ENCODE peak calls at places on chromosomes 5 and 9, in four cellular contexts. One of them, this sample, is unnamed.
A peak's percentile ranks its signal among the peaks of the same experiment; 100 is the strongest.

GRCh38 chr9:133803028-133803585 is 65.0 kb upstream of the SARDH start:
- DNase-seq in HepG2: no peak
- DNase-seq in transverse colon: no peak
- DNase-seq in HCT116: no peak
- DNase-seq in this sample: no peak

GRCh38 chr5:82865625-82866024 is 211.6 kb downstream of the TMEM167A start:
- DNase-seq in transverse colon: no peak
- DNase-seq in HepG2: no peak
- DNase-seq in HCT116: no peak
- DNase-seq in this sample: no peak

GRCh38 chr5:158233735-158234322 is 374.9 kb upstream of the CLINT1 start:
- DNase-seq in HepG2: no peak
- DNase-seq in HCT116: no peak
- DNase-seq in transverse colon: no peak
- DNase-seq in this sample: peak; percentile 8

GRCh38 chr5:11048760-11049159 is 287.7 kb upstream of the DAP start:
- DNase-seq in HepG2: no peak
- DNase-seq in transverse colon: no peak
- DNase-seq in HCT116: no peak
- DNase-seq in this sample: no peak

GRCh38 chr9:20242767-20243166 is 379.5 kb downstream of the MLLT3 start:
- DNase-seq in HCT116: no peak
- DNase-seq in HepG2: no peak
- DNase-seq in transverse colon: no peak
- DNase-seq in this sample: no peak

GRCh38 chr5:177537389-177538361 is 16.7 kb downstream of the FAM193B start:
- DNase-seq in HepG2: no peak
- DNase-seq in transverse colon: peak; percentile 40
- DNase-seq in HCT116: no peak
- DNase-seq in this sample: no peak

GRCh38 chr9:99222416-99223280 is 566 bp downstream of the SEC61B start:
- DNase-seq in transverse colon: no peak
- DNase-seq in HCT116: no peak
- DNase-seq in HepG2: no peak
- DNase-seq in this sample: no peak

GRCh38 chr5:91269198-91269597 is 113.9 kb downstream of the ARRDC3 start:
- DNase-seq in transverse colon: no peak
- DNase-seq in HCT116: no peak
- DNase-seq in HepG2: no peak
- DNase-seq in this sample: no peak

GRCh38 chr9:135666534-135667402 is 3.7 kb downstream of the LCN9 start:
- DNase-seq in HCT116: no peak
- DNase-seq in HepG2: no peak
- DNase-seq in transverse colon: no peak
- DNase-seq in this sample: no peak

GRCh38 chr5:32443145-32443540 is 1.4 kb downstream of the ZFR start:
- DNase-seq in HepG2: no peak
- DNase-seq in HCT116: no peak
- DNase-seq in transverse colon: no peak
- DNase-seq in this sample: no peak

GRCh38 chr9:132031467-132031866 is 48.2 kb downstream of the MED27 start:
- DNase-seq in transverse colon: no peak
- DNase-seq in HepG2: no peak
- DNase-seq in HCT116: no peak
- DNase-seq in this sample: no peak

GRCh38 chr9:124248066-124248465 is 9.7 kb upstream of the NEK6 start:
- DNase-seq in HCT116: no peak
- DNase-seq in HepG2: no peak
- DNase-seq in transverse colon: no peak
- DNase-seq in this sample: no peak

GRCh38 chr9:110143969-110144545 is 63.9 kb downstream of the C9orf152 start:
- DNase-seq in transverse colon: peak; percentile 31
- DNase-seq in HepG2: no peak
- DNase-seq in HCT116: no peak
- DNase-seq in this sample: no peak

GRCh38 chr5:170275376-170275994 is 22.1 kb downstream of the LCP2 start:
- DNase-seq in transverse colon: no peak
- DNase-seq in HCT116: no peak
- DNase-seq in HepG2: no peak
- DNase-seq in this sample: no peak

GRCh38 chr5:98397081-98397480 is 376.4 kb upstream of the RGMB start:
- DNase-seq in HCT116: no peak
- DNase-seq in transverse colon: no peak
- DNase-seq in HepG2: no peak
- DNase-seq in this sample: no peak

GRCh38 chr9:123544007-123544827 is 188.2 kb downstream of the CRB2 start:
- DNase-seq in transverse colon: peak; percentile 31
- DNase-seq in HCT116: peak; percentile 12
- DNase-seq in HepG2: peak; percentile 14
- DNase-seq in this sample: peak; percentile 17

GRCh38 chr9:123107639-123108285 is 74.3 kb downstream of the GPR21 start:
- DNase-seq in HepG2: no peak
- DNase-seq in HCT116: no peak
- DNase-seq in transverse colon: no peak
- DNase-seq in this sample: no peak

GRCh38 chr5:137078171-137078665 is 420.9 kb downstream of the SPOCK1 start:
- DNase-seq in HepG2: no peak
- DNase-seq in HCT116: peak; percentile 18
- DNase-seq in transverse colon: no peak
- DNase-seq in this sample: no peak

GRCh38 chr9:76394896-76395244 is 644 bp upstream of the RFK start:
- DNase-seq in transverse colon: peak; percentile 68
- DNase-seq in HCT116: peak; percentile 43
- DNase-seq in HepG2: peak; percentile 93
- DNase-seq in this sample: peak; percentile 62

GRCh38 chr5:36570268-36570667 is 36.1 kb upstream of the SLC1A3 start:
- DNase-seq in HepG2: no peak
- DNase-seq in transverse colon: no peak
- DNase-seq in HCT116: no peak
- DNase-seq in this sample: no peak

GRCh38 chr5:154166901-154167791 is 23.4 kb upstream of the GALNT10 start:
- DNase-seq in transverse colon: no peak
- DNase-seq in HCT116: no peak
- DNase-seq in HepG2: no peak
- DNase-seq in this sample: no peak

GRCh38 chr9:99176527-99177013 is 45.2 kb downstream of the ALG2 start:
- DNase-seq in HCT116: no peak
- DNase-seq in HepG2: peak; percentile 22
- DNase-seq in transverse colon: no peak
- DNase-seq in this sample: no peak

DNA sequence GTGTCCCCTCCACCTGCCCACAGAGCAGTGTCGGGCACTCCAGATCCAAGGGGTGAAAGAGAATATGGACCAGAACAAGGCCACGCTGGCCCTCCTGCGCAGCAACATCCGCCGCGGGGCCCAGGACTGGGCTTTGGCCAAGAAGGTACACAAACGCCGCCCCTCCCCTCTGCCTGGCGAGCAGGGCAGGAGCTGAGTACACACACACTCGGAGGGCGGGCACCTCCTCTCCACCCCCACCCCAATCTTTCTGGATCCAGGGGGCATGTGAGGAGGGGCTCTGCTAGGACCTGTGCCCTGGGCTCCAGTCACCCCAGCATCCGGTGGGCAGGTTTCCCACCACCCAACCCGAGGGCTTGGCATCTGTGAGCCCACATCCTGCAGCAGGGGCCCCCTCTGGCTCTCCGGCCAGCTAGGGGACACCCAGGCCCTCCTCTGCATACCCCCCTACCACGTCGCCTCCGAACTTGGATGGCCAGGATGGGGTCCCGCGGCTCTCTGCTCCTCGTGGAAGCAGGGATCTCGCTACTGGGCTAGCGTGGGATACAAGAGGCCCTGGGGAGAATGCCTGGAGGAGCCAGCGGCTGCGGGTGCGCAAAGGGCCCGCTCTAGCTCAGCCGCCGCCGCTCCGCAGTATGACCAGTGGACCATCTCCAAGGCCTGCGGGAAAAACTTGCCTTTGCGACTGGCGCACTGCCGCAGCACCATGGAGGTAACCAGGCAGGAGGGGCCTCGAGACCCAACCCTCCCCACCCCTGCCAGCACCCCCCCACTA is 3.1 kb downstream of the CCDC183 start:
- DNase-seq in HCT116: no peak
- DNase-seq in HepG2: peak; percentile 80
- DNase-seq in transverse colon: peak; percentile 83
- DNase-seq in this sample: no peak
- H3K4me3 ChIP-seq in HCT116: peak overlapping the region; percentile 30
- H3K4me3 ChIP-seq in HepG2: peak overlapping the region; percentile 75
- H3K4me3 ChIP-seq in transverse colon: peak overlapping the region; percentile 52
- H3K4me3 ChIP-seq in this sample: peak overlapping the region; percentile 37

GRCh38 chr9:15306068-15306756 is 804 bp downstream of the TTC39B start:
- DNase-seq in HepG2: peak; percentile 59
- DNase-seq in transverse colon: peak; percentile 78
- DNase-seq in HCT116: no peak
- DNase-seq in this sample: peak; percentile 1
- TF ChIP-seq POLR2AphosphoS5 in HepG2: no peak
- TF ChIP-seq POLR2AphosphoS5 in transverse colon: no peak
- TF ChIP-seq POLR2AphosphoS5 in HCT116: no peak
- TF ChIP-seq POLR2AphosphoS5 in this sample: no peak

GRCh38 chr5:180467989-180468731 is 26.0 kb upstream of the CNOT6 start:
- DNase-seq in transverse colon: no peak
- DNase-seq in HepG2: no peak
- DNase-seq in HCT116: no peak
- DNase-seq in this sample: no peak
- H3K4me3 ChIP-seq in transverse colon: no peak overlapping the region
- H3K4me3 ChIP-seq in HepG2: no peak overlapping the region
- H3K4me3 ChIP-seq in HCT116: no peak overlapping the region
- H3K4me3 ChIP-seq in this sample: no peak overlapping the region

DNA sequence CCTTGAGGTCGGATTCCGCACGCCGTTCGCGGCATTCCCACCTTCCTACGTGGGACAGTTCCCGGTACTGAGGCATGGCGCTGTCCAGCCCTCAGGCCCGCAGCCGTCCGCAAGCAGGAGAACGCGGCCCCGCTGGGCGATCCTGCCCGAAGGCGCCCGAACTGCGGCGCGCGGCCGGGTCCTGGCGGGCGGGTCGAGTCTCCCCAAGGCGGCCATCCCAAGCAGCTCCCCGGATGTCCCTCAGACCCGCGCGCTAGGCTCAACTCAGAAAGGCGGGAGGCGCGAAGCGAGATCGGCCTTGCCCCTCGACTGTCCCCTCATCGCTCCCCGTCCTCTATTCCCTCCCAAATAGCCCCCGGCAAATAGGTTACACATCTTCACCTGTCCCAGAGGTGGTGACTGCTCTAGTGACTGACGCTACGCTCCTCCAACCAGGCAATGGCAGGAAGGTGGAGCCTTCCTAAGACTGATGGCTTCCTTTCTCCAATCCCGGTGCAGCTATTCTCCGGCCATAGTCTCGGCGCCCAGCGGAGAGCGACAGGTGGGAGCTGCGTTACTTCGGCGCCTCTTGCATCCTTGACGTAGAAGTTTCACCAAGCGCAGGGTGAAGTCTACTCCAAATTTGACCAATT is 787 bp upstream of the ANKHD1 start:
- DNase-seq in transverse colon: peak; percentile 93
- DNase-seq in HCT116: peak; percentile 98
- DNase-seq in HepG2: peak; percentile 96
- DNase-seq in this sample: peak; percentile 94
- TF ChIP-seq POLR2AphosphoS5 in transverse colon: peak; percentile 41
- TF ChIP-seq POLR2AphosphoS5 in HCT116: peak; percentile 91
- TF ChIP-seq POLR2AphosphoS5 in HepG2: peak; percentile 84
- TF ChIP-seq POLR2AphosphoS5 in this sample: peak; percentile 67

DNA sequence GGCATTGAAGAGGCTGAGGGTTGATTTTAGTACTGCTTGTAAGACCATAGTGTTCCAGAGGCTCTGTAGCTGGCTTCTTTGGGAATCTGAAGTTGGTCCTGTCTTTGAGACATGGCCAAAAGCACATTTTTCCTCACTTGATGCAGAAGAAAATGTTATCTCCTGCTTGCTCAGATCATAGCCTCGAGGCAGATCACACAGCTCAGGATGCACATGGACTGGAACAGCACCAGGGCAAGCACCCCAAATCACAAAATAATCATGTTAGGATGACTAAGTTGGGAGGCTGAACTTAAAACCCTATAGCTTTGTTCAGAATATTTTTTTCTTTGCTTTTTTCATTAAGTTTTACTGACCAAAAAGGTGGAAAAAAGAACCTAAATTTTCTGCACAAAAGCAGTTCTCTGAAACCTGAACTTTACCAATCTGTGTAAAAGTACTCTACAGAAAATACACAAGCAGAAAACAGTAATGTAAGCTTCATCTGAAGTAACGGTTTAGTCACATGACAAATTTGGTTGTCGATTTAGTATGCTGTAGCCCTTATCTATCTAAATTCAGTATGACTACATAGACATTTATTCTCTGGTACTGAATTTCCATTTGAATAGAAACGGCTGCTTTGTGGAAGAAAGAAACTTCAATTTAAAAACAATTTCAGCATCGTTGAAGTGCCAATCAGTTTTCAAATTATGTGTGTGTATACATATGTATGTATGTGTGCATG is 3.4 kb downstream of the KLHL9 start:
- DNase-seq in transverse colon: no peak
- DNase-seq in HepG2: no peak
- DNase-seq in HCT116: no peak
- DNase-seq in this sample: no peak
- H3K4me3 ChIP-seq in transverse colon: no peak overlapping the region
- H3K4me3 ChIP-seq in HepG2: no peak overlapping the region
- H3K4me3 ChIP-seq in HCT116: no peak overlapping the region
- H3K4me3 ChIP-seq in this sample: no peak overlapping the region

GRCh38 chr9:83649080-83649479 is 26.1 kb downstream of the IDNK start:
- DNase-seq in HepG2: peak; percentile 51
- DNase-seq in HCT116: peak; percentile 6
- DNase-seq in transverse colon: peak; percentile 70
- DNase-seq in this sample: peak; percentile 71

GRCh38 chr9:83642784-83643183 is 19.8 kb downstream of the IDNK start:
- DNase-seq in HCT116: no peak
- DNase-seq in transverse colon: no peak
- DNase-seq in HepG2: no peak
- DNase-seq in this sample: no peak

GRCh38 chr9:83649515-83649914 is 26.6 kb downstream of the IDNK start:
- DNase-seq in transverse colon: no peak
- DNase-seq in HCT116: no peak
- DNase-seq in HepG2: no peak
- DNase-seq in this sample: no peak

GRCh38 chr9:83651558-83651957 is 28.6 kb downstream of the IDNK start:
- DNase-seq in HepG2: no peak
- DNase-seq in transverse colon: no peak
- DNase-seq in HCT116: no peak
- DNase-seq in this sample: peak; percentile 20

GRCh38 chr9:83646500-83647239 is 23.7 kb downstream of the IDNK start:
- DNase-seq in transverse colon: no peak
- DNase-seq in HepG2: no peak
- DNase-seq in HCT116: no peak
- DNase-seq in this sample: no peak
- TF ChIP-seq POLR2AphosphoS5 in transverse colon: no peak
- TF ChIP-seq POLR2AphosphoS5 in HepG2: no peak
- TF ChIP-seq POLR2AphosphoS5 in HCT116: no peak
- TF ChIP-seq POLR2AphosphoS5 in this sample: no peak

GRCh38 chr5:109697339-109697738 is 7.6 kb downstream of the MAN2A1 start:
- DNase-seq in HCT116: no peak
- DNase-seq in HepG2: no peak
- DNase-seq in transverse colon: no peak
- DNase-seq in this sample: no peak

GRCh38 chr5:109694451-109694891 is 4.7 kb downstream of the MAN2A1 start:
- DNase-seq in HepG2: no peak
- DNase-seq in transverse colon: no peak
- DNase-seq in HCT116: no peak
- DNase-seq in this sample: no peak

GRCh38 chr5:109693535-109694152 is 3.9 kb downstream of the MAN2A1 start:
- DNase-seq in transverse colon: no peak
- DNase-seq in HCT116: no peak
- DNase-seq in HepG2: no peak
- DNase-seq in this sample: no peak

GRCh38 chr5:109692852-109693251 is 3.1 kb downstream of the MAN2A1 start:
- DNase-seq in transverse colon: peak; percentile 16
- DNase-seq in HCT116: no peak
- DNase-seq in HepG2: no peak
- DNase-seq in this sample: no peak

GRCh38 chr5:109695005-109695926 is 5.5 kb downstream of the MAN2A1 start:
- DNase-seq in transverse colon: no peak
- DNase-seq in HepG2: no peak
- DNase-seq in HCT116: no peak
- DNase-seq in this sample: no peak
- H3K4me3 ChIP-seq in transverse colon: no peak overlapping the region
- H3K4me3 ChIP-seq in HepG2: no peak overlapping the region
- H3K4me3 ChIP-seq in HCT116: no peak overlapping the region
- H3K4me3 ChIP-seq in this sample: no peak overlapping the region

This sample was measured in HL-60.